ENCODE peak calls at places on chromosome X, in ten cellular contexts. One of them, this sample, is unnamed.

GRCh38 chrX:10106801-10107200 is 50.0 kb upstream of the CLCN4 start:
- DNase-seq in NCI-H1092 treated with DMSO at 0.1 percent for 48 hours: no peak
- DNase-seq in endothelial cell of umbilical vein: no peak
- DNase-seq in NCI-H1436: no peak
- DNase-seq in iPS-NIHi11: no peak
- DNase-seq in HFF-Myc: no peak
- DNase-seq in germinal center: no peak
- DNase-seq in iPS DF 19.7: no peak
- DNase-seq in tibial artery: no peak
- DNase-seq in NCI-H510A: no peak
- DNase-seq in this sample: peak; percentile 61

GRCh38 chrX:87468941-87469340 is 48.7 kb upstream of the KLHL4 start:
- DNase-seq in tibial artery: no peak
- DNase-seq in endothelial cell of umbilical vein: no peak
- DNase-seq in NCI-H1436: no peak
- DNase-seq in NCI-H1092 treated with DMSO at 0.1 percent for 48 hours: no peak
- DNase-seq in NCI-H510A: no peak
- DNase-seq in iPS DF 19.7: no peak
- DNase-seq in HFF-Myc: no peak
- DNase-seq in germinal center: no peak
- DNase-seq in iPS-NIHi11: no peak
- DNase-seq in this sample: no peak

GRCh38 chrX:81120936-81121351 is 80.8 kb downstream of the HMGN5 start:
- DNase-seq in NCI-H1092 treated with DMSO at 0.1 percent for 48 hours: no peak
- DNase-seq in iPS DF 19.7: no peak
- DNase-seq in iPS-NIHi11: peak; percentile 33
- DNase-seq in HFF-Myc: no peak
- DNase-seq in NCI-H510A: no peak
- DNase-seq in germinal center: peak; percentile 3
- DNase-seq in endothelial cell of umbilical vein: peak; percentile 64
- DNase-seq in NCI-H1436: no peak
- DNase-seq in tibial artery: peak; percentile 47
- DNase-seq in this sample: peak; percentile 38

GRCh38 chrX:153648358-153649177 is 1.6 kb downstream of the DUSP9 start:
- DNase-seq in iPS-NIHi11: no peak
- DNase-seq in tibial artery: peak; percentile 23
- DNase-seq in iPS DF 19.7: no peak
- DNase-seq in NCI-H1436: no peak
- DNase-seq in endothelial cell of umbilical vein: no peak
- DNase-seq in germinal center: no peak
- DNase-seq in NCI-H1092 treated with DMSO at 0.1 percent for 48 hours: no peak
- DNase-seq in HFF-Myc: no peak
- DNase-seq in NCI-H510A: no peak
- DNase-seq in this sample: no peak

GRCh38 chrX:50736651-50737050 is 77.3 kb downstream of the SHROOM4 start:
- DNase-seq in NCI-H510A: no peak
- DNase-seq in HFF-Myc: no peak
- DNase-seq in endothelial cell of umbilical vein: no peak
- DNase-seq in NCI-H1092 treated with DMSO at 0.1 percent for 48 hours: no peak
- DNase-seq in iPS DF 19.7: no peak
- DNase-seq in NCI-H1436: no peak
- DNase-seq in germinal center: no peak
- DNase-seq in tibial artery: no peak
- DNase-seq in iPS-NIHi11: no peak
- DNase-seq in this sample: no peak

GRCh38 chrX:149569770-149570169 is 17.5 kb downstream of the MAGEA9B start:
- DNase-seq in HFF-Myc: no peak
- DNase-seq in iPS DF 19.7: no peak
- DNase-seq in NCI-H1092 treated with DMSO at 0.1 percent for 48 hours: no peak
- DNase-seq in iPS-NIHi11: no peak
- DNase-seq in endothelial cell of umbilical vein: no peak
- DNase-seq in tibial artery: no peak
- DNase-seq in NCI-H1436: no peak
- DNase-seq in NCI-H510A: no peak
- DNase-seq in germinal center: no peak
- DNase-seq in this sample: no peak

GRCh38 chrX:77528034-77528433 is 80.8 kb downstream of the FGF16 start:
- DNase-seq in iPS DF 19.7: no peak
- DNase-seq in NCI-H1092 treated with DMSO at 0.1 percent for 48 hours: no peak
- DNase-seq in iPS-NIHi11: no peak
- DNase-seq in tibial artery: no peak
- DNase-seq in NCI-H510A: no peak
- DNase-seq in germinal center: no peak
- DNase-seq in NCI-H1436: no peak
- DNase-seq in endothelial cell of umbilical vein: no peak
- DNase-seq in HFF-Myc: no peak
- DNase-seq in this sample: no peak

GRCh38 chrX:105567046-105567445 is 255.3 kb upstream of the NRK start:
- DNase-seq in iPS DF 19.7: no peak
- DNase-seq in tibial artery: no peak
- DNase-seq in NCI-H1436: no peak
- DNase-seq in HFF-Myc: no peak
- DNase-seq in endothelial cell of umbilical vein: no peak
- DNase-seq in NCI-H1092 treated with DMSO at 0.1 percent for 48 hours: no peak
- DNase-seq in NCI-H510A: no peak
- DNase-seq in iPS-NIHi11: no peak
- DNase-seq in germinal center: no peak
- DNase-seq in this sample: no peak

GRCh38 chrX:52509916-52510315 is 6.9 kb downstream of the XAGE1B start:
- DNase-seq in iPS-NIHi11: no peak
- DNase-seq in NCI-H1092 treated with DMSO at 0.1 percent for 48 hours: no peak
- DNase-seq in HFF-Myc: no peak
- DNase-seq in endothelial cell of umbilical vein: no peak
- DNase-seq in germinal center: no peak
- DNase-seq in NCI-H510A: no peak
- DNase-seq in iPS DF 19.7: no peak
- DNase-seq in NCI-H1436: no peak
- DNase-seq in tibial artery: no peak
- DNase-seq in this sample: no peak

GRCh38 chrX:14064632-14065432 is 35.1 kb upstream of the GEMIN8 start:
- DNase-seq in iPS-NIHi11: no peak
- DNase-seq in tibial artery: no peak
- DNase-seq in endothelial cell of umbilical vein: no peak
- DNase-seq in NCI-H1436: no peak
- DNase-seq in germinal center: no peak
- DNase-seq in NCI-H510A: no peak
- DNase-seq in NCI-H1092 treated with DMSO at 0.1 percent for 48 hours: no peak
- DNase-seq in iPS DF 19.7: no peak
- DNase-seq in HFF-Myc: no peak
- DNase-seq in this sample: no peak

GRCh38 chrX:109859673-109860072 is 126.6 kb upstream of the ACSL4 start:
- DNase-seq in NCI-H510A: no peak
- DNase-seq in germinal center: no peak
- DNase-seq in tibial artery: no peak
- DNase-seq in iPS-NIHi11: no peak
- DNase-seq in NCI-H1436: no peak
- DNase-seq in NCI-H1092 treated with DMSO at 0.1 percent for 48 hours: no peak
- DNase-seq in endothelial cell of umbilical vein: no peak
- DNase-seq in HFF-Myc: no peak
- DNase-seq in iPS DF 19.7: no peak
- DNase-seq in this sample: no peak

GRCh38 chrX:10761447-10761846 is 141.1 kb upstream of the MID1 start:
- DNase-seq in germinal center: no peak
- DNase-seq in HFF-Myc: no peak
- DNase-seq in iPS DF 19.7: no peak
- DNase-seq in iPS-NIHi11: no peak
- DNase-seq in NCI-H1436: no peak
- DNase-seq in tibial artery: no peak
- DNase-seq in endothelial cell of umbilical vein: no peak
- DNase-seq in NCI-H1092 treated with DMSO at 0.1 percent for 48 hours: no peak
- DNase-seq in NCI-H510A: peak; percentile 11
- DNase-seq in this sample: no peak

GRCh38 chrX:118726887-118727685 is at the start of gene IL13RA1:
- DNase-seq in germinal center: no peak
- DNase-seq in HFF-Myc: peak; percentile 16
- DNase-seq in iPS DF 19.7: no peak
- DNase-seq in NCI-H1092 treated with DMSO at 0.1 percent for 48 hours: peak; percentile 68
- DNase-seq in endothelial cell of umbilical vein: peak; percentile 86
- DNase-seq in NCI-H510A: peak; percentile 87
- DNase-seq in tibial artery: peak; percentile 92
- DNase-seq in NCI-H1436: peak; percentile 88
- DNase-seq in iPS-NIHi11: peak; percentile 87
- DNase-seq in this sample: no peak

GRCh38 chrX:148049441-148049840 is 68.3 kb downstream of the FMR1NB start:
- DNase-seq in NCI-H1436: peak; percentile 72
- DNase-seq in iPS-NIHi11: peak; percentile 11
- DNase-seq in germinal center: peak; percentile 13
- DNase-seq in tibial artery: no peak
- DNase-seq in endothelial cell of umbilical vein: peak; percentile 36
- DNase-seq in iPS DF 19.7: no peak
- DNase-seq in HFF-Myc: no peak
- DNase-seq in NCI-H510A: no peak
- DNase-seq in NCI-H1092 treated with DMSO at 0.1 percent for 48 hours: peak; percentile 26
- DNase-seq in this sample: peak; percentile 21

GRCh38 chrX:13092455-13092941 is 48.1 kb upstream of the FAM9C start:
- DNase-seq in iPS DF 19.7: no peak
- DNase-seq in iPS-NIHi11: no peak
- DNase-seq in HFF-Myc: no peak
- DNase-seq in germinal center: no peak
- DNase-seq in NCI-H510A: no peak
- DNase-seq in NCI-H1436: no peak
- DNase-seq in endothelial cell of umbilical vein: no peak
- DNase-seq in tibial artery: no peak
- DNase-seq in NCI-H1092 treated with DMSO at 0.1 percent for 48 hours: no peak
- DNase-seq in this sample: peak; percentile 66

GRCh38 chrX:153032397-153033118 is 23.7 kb upstream of the PNMA3 start:
- DNase-seq in endothelial cell of umbilical vein: peak; percentile 56
- DNase-seq in NCI-H1092 treated with DMSO at 0.1 percent for 48 hours: peak; percentile 68
- DNase-seq in iPS-NIHi11: peak; percentile 85
- DNase-seq in NCI-H510A: peak; percentile 12
- DNase-seq in HFF-Myc: no peak
- DNase-seq in iPS DF 19.7: no peak
- DNase-seq in NCI-H1436: peak; percentile 15
- DNase-seq in germinal center: peak; percentile 68
- DNase-seq in tibial artery: peak; percentile 78
- DNase-seq in this sample: peak; percentile 47

GRCh38 chrX:154008521-154008920 is 11.2 kb downstream of the IRAK1 start:
- DNase-seq in iPS DF 19.7: no peak
- DNase-seq in NCI-H1436: no peak
- DNase-seq in endothelial cell of umbilical vein: no peak
- DNase-seq in germinal center: no peak
- DNase-seq in NCI-H1092 treated with DMSO at 0.1 percent for 48 hours: no peak
- DNase-seq in NCI-H510A: no peak
- DNase-seq in tibial artery: no peak
- DNase-seq in iPS-NIHi11: no peak
- DNase-seq in HFF-Myc: no peak
- DNase-seq in this sample: no peak

GRCh38 chrX:104254442-104255115 is at the start of gene ESX1:
- DNase-seq in iPS DF 19.7: no peak
- DNase-seq in NCI-H1436: no peak
- DNase-seq in tibial artery: no peak
- DNase-seq in germinal center: no peak
- DNase-seq in NCI-H1092 treated with DMSO at 0.1 percent for 48 hours: no peak
- DNase-seq in iPS-NIHi11: peak; percentile 13
- DNase-seq in NCI-H510A: no peak
- DNase-seq in endothelial cell of umbilical vein: peak; percentile 4
- DNase-seq in HFF-Myc: no peak
- DNase-seq in this sample: no peak

GRCh38 chrX:134548844-134549205 is 88.9 kb downstream of the HPRT1 start:
- DNase-seq in endothelial cell of umbilical vein: no peak
- DNase-seq in NCI-H1436: no peak
- DNase-seq in NCI-H1092 treated with DMSO at 0.1 percent for 48 hours: no peak
- DNase-seq in HFF-Myc: no peak
- DNase-seq in iPS-NIHi11: no peak
- DNase-seq in tibial artery: no peak
- DNase-seq in iPS DF 19.7: no peak
- DNase-seq in NCI-H510A: no peak
- DNase-seq in germinal center: no peak
- DNase-seq in this sample: no peak

GRCh38 chrX:16484338-16484737 is 165.6 kb upstream of the S100G start:
- DNase-seq in germinal center: no peak
- DNase-seq in NCI-H510A: no peak
- DNase-seq in endothelial cell of umbilical vein: peak; percentile 69
- DNase-seq in NCI-H1436: no peak
- DNase-seq in iPS-NIHi11: no peak
- DNase-seq in HFF-Myc: peak; percentile 67
- DNase-seq in tibial artery: no peak
- DNase-seq in iPS DF 19.7: no peak
- DNase-seq in NCI-H1092 treated with DMSO at 0.1 percent for 48 hours: no peak
- DNase-seq in this sample: no peak

GRCh38 chrX:63513825-63514574 is 162.9 kb upstream of the SPIN4 start:
- DNase-seq in iPS-NIHi11: no peak
- DNase-seq in germinal center: no peak
- DNase-seq in NCI-H1436: no peak
- DNase-seq in HFF-Myc: peak; percentile 20
- DNase-seq in tibial artery: no peak
- DNase-seq in endothelial cell of umbilical vein: peak; percentile 74
- DNase-seq in iPS DF 19.7: no peak
- DNase-seq in NCI-H510A: no peak
- DNase-seq in NCI-H1092 treated with DMSO at 0.1 percent for 48 hours: no peak
- DNase-seq in this sample: no peak

GRCh38 chrX:124488412-124489161 is 142.2 kb downstream of the SH2D1A start:
- DNase-seq in endothelial cell of umbilical vein: no peak
- DNase-seq in NCI-H1436: no peak
- DNase-seq in NCI-H1092 treated with DMSO at 0.1 percent for 48 hours: no peak
- DNase-seq in NCI-H510A: no peak
- DNase-seq in iPS-NIHi11: no peak
- DNase-seq in iPS DF 19.7: no peak
- DNase-seq in germinal center: no peak
- DNase-seq in tibial artery: no peak
- DNase-seq in HFF-Myc: no peak
- DNase-seq in this sample: no peak

GRCh38 chrX:141839856-141840255 is 1.7 kb downstream of the MAGEC3 start:
- DNase-seq in NCI-H1092 treated with DMSO at 0.1 percent for 48 hours: no peak
- DNase-seq in NCI-H1436: no peak
- DNase-seq in HFF-Myc: no peak
- DNase-seq in NCI-H510A: no peak
- DNase-seq in endothelial cell of umbilical vein: no peak
- DNase-seq in iPS-NIHi11: no peak
- DNase-seq in iPS DF 19.7: no peak
- DNase-seq in germinal center: no peak
- DNase-seq in tibial artery: no peak
- DNase-seq in this sample: no peak

GRCh38 chrX:5979338-5979737 is 249.3 kb downstream of the NLGN4X start:
- DNase-seq in HFF-Myc: no peak
- DNase-seq in iPS DF 19.7: no peak
- DNase-seq in NCI-H510A: no peak
- DNase-seq in NCI-H1436: no peak
- DNase-seq in iPS-NIHi11: no peak
- DNase-seq in endothelial cell of umbilical vein: no peak
- DNase-seq in tibial artery: no peak
- DNase-seq in germinal center: no peak
- DNase-seq in NCI-H1092 treated with DMSO at 0.1 percent for 48 hours: no peak
- DNase-seq in this sample: no peak

GRCh38 chrX:48520976-48521352 is 644 bp upstream of the EBP start:
- DNase-seq in germinal center: no peak
- DNase-seq in NCI-H1092 treated with DMSO at 0.1 percent for 48 hours: peak; percentile 40
- DNase-seq in NCI-H510A: peak; percentile 6
- DNase-seq in HFF-Myc: no peak
- DNase-seq in iPS DF 19.7: no peak
- DNase-seq in tibial artery: no peak
- DNase-seq in endothelial cell of umbilical vein: no peak
- DNase-seq in NCI-H1436: no peak
- DNase-seq in iPS-NIHi11: peak; percentile 13
- DNase-seq in this sample: no peak

GRCh38 chrX:20488473-20488872 is 221.8 kb upstream of the RPS6KA3 start:
- DNase-seq in iPS-NIHi11: no peak
- DNase-seq in NCI-H1436: no peak
- DNase-seq in HFF-Myc: no peak
- DNase-seq in germinal center: no peak
- DNase-seq in tibial artery: no peak
- DNase-seq in iPS DF 19.7: no peak
- DNase-seq in NCI-H1092 treated with DMSO at 0.1 percent for 48 hours: no peak
- DNase-seq in endothelial cell of umbilical vein: no peak
- DNase-seq in NCI-H510A: no peak
- DNase-seq in this sample: no peak

GRCh38 chrX:80812176-80812575 is 2.5 kb upstream of the BRWD3 start:
- DNase-seq in HFF-Myc: peak; percentile 17
- DNase-seq in NCI-H1436: no peak
- DNase-seq in endothelial cell of umbilical vein: peak; percentile 1
- DNase-seq in NCI-H510A: peak; percentile 2
- DNase-seq in germinal center: no peak
- DNase-seq in iPS-NIHi11: peak; percentile 20
- DNase-seq in NCI-H1092 treated with DMSO at 0.1 percent for 48 hours: no peak
- DNase-seq in tibial artery: no peak
- DNase-seq in iPS DF 19.7: no peak
- DNase-seq in this sample: peak; percentile 42

GRCh38 chrX:42803320-42803719 is 25.4 kb upstream of the PPP1R2C start:
- DNase-seq in germinal center: no peak
- DNase-seq in NCI-H510A: no peak
- DNase-seq in iPS-NIHi11: no peak
- DNase-seq in endothelial cell of umbilical vein: no peak
- DNase-seq in HFF-Myc: no peak
- DNase-seq in NCI-H1436: no peak
- DNase-seq in NCI-H1092 treated with DMSO at 0.1 percent for 48 hours: no peak
- DNase-seq in tibial artery: no peak
- DNase-seq in iPS DF 19.7: no peak
- DNase-seq in this sample: no peak